ENCODE peak calls at places on chromosomes 12 and 14, in ten cellular contexts. One of them, this sample, is unnamed.

GRCh38 chr12:47547077-47547476 is 158.8 kb downstream of the RPAP3 start:
- DNase-seq in activated T-cell treated with anti-CD3 and anti-CD28 coated beads for 24 hours: no peak
- DNase-seq in IMR-90: peak; percentile 69
- DNase-seq in endothelial cell of umbilical vein: peak; percentile 69
- DNase-seq in Right ventricle myocardium superior: no peak
- DNase-seq in left ventricle myocardium inferior: no peak
- DNase-seq in GM12878: no peak
- DNase-seq in RPMI7951: peak; percentile 42
- DNase-seq in sigmoid colon: no peak
- DNase-seq in lower lobe of right lung: no peak
- DNase-seq in this sample: no peak

GRCh38 chr12:45268672-45269406 is 52.9 kb downstream of the ANO6 start:
- DNase-seq in activated T-cell treated with anti-CD3 and anti-CD28 coated beads for 24 hours: no peak
- DNase-seq in IMR-90: peak; percentile 82
- DNase-seq in endothelial cell of umbilical vein: peak; percentile 99
- DNase-seq in Right ventricle myocardium superior: peak; percentile 85
- DNase-seq in left ventricle myocardium inferior: peak; percentile 80
- DNase-seq in GM12878: no peak
- DNase-seq in RPMI7951: peak; percentile 87
- DNase-seq in sigmoid colon: peak; percentile 86
- DNase-seq in lower lobe of right lung: peak; percentile 68
- DNase-seq in this sample: peak; percentile 91

GRCh38 chr12:124581299-124581698 is 13.9 kb upstream of the NCOR2 start:
- DNase-seq in activated T-cell treated with anti-CD3 and anti-CD28 coated beads for 24 hours: no peak
- DNase-seq in IMR-90: no peak
- DNase-seq in endothelial cell of umbilical vein: peak; percentile 65
- DNase-seq in Right ventricle myocardium superior: no peak
- DNase-seq in left ventricle myocardium inferior: no peak
- DNase-seq in GM12878: no peak
- DNase-seq in RPMI7951: peak; percentile 49
- DNase-seq in sigmoid colon: no peak
- DNase-seq in lower lobe of right lung: no peak
- DNase-seq in this sample: no peak

GRCh38 chr12:52167578-52167977 is 24.2 kb downstream of the KRT80 start:
- DNase-seq in activated T-cell treated with anti-CD3 and anti-CD28 coated beads for 24 hours: no peak
- DNase-seq in IMR-90: no peak
- DNase-seq in endothelial cell of umbilical vein: no peak
- DNase-seq in Right ventricle myocardium superior: no peak
- DNase-seq in left ventricle myocardium inferior: no peak
- DNase-seq in GM12878: no peak
- DNase-seq in RPMI7951: no peak
- DNase-seq in sigmoid colon: no peak
- DNase-seq in lower lobe of right lung: no peak
- DNase-seq in this sample: no peak

GRCh38 chr14:104477117-104477623 is 102.4 kb upstream of the C14orf180 start:
- DNase-seq in activated T-cell treated with anti-CD3 and anti-CD28 coated beads for 24 hours: no peak
- DNase-seq in IMR-90: no peak
- DNase-seq in endothelial cell of umbilical vein: no peak
- DNase-seq in Right ventricle myocardium superior: no peak
- DNase-seq in left ventricle myocardium inferior: no peak
- DNase-seq in GM12878: no peak
- DNase-seq in RPMI7951: no peak
- DNase-seq in sigmoid colon: no peak
- DNase-seq in lower lobe of right lung: no peak
- DNase-seq in this sample: no peak

GRCh38 chr12:122584177-122584576 is 57.1 kb downstream of the KNTC1 start:
- DNase-seq in activated T-cell treated with anti-CD3 and anti-CD28 coated beads for 24 hours: no peak
- DNase-seq in IMR-90: no peak
- DNase-seq in endothelial cell of umbilical vein: no peak
- DNase-seq in Right ventricle myocardium superior: no peak
- DNase-seq in left ventricle myocardium inferior: no peak
- DNase-seq in GM12878: no peak
- DNase-seq in RPMI7951: no peak
- DNase-seq in sigmoid colon: no peak
- DNase-seq in lower lobe of right lung: no peak
- DNase-seq in this sample: no peak

GRCh38 chr12:52089491-52089890 is 10.0 kb downstream of the SMIM41 start:
- DNase-seq in activated T-cell treated with anti-CD3 and anti-CD28 coated beads for 24 hours: no peak
- DNase-seq in IMR-90: no peak
- DNase-seq in endothelial cell of umbilical vein: no peak
- DNase-seq in Right ventricle myocardium superior: no peak
- DNase-seq in left ventricle myocardium inferior: no peak
- DNase-seq in GM12878: no peak
- DNase-seq in RPMI7951: no peak
- DNase-seq in sigmoid colon: no peak
- DNase-seq in lower lobe of right lung: no peak
- DNase-seq in this sample: no peak

GRCh38 chr12:59916988-59917387 is 321.2 kb downstream of the SLC16A7 start:
- DNase-seq in activated T-cell treated with anti-CD3 and anti-CD28 coated beads for 24 hours: no peak
- DNase-seq in IMR-90: no peak
- DNase-seq in endothelial cell of umbilical vein: no peak
- DNase-seq in Right ventricle myocardium superior: no peak
- DNase-seq in left ventricle myocardium inferior: no peak
- DNase-seq in GM12878: no peak
- DNase-seq in RPMI7951: no peak
- DNase-seq in sigmoid colon: no peak
- DNase-seq in lower lobe of right lung: no peak
- DNase-seq in this sample: no peak

GRCh38 chr14:49586673-49587460 is 687 bp upstream of the RPS29 start:
- DNase-seq in activated T-cell treated with anti-CD3 and anti-CD28 coated beads for 24 hours: peak; percentile 44
- DNase-seq in IMR-90: peak; percentile 82
- DNase-seq in endothelial cell of umbilical vein: peak; percentile 87
- DNase-seq in Right ventricle myocardium superior: peak; percentile 50
- DNase-seq in left ventricle myocardium inferior: no peak
- DNase-seq in GM12878: peak; percentile 67
- DNase-seq in RPMI7951: peak; percentile 67
- DNase-seq in sigmoid colon: no peak
- DNase-seq in lower lobe of right lung: no peak
- DNase-seq in this sample: no peak

GRCh38 chr12:65673732-65674131 is 150.6 kb upstream of the HMGA2 start:
- DNase-seq in activated T-cell treated with anti-CD3 and anti-CD28 coated beads for 24 hours: no peak
- DNase-seq in IMR-90: peak; percentile 51
- DNase-seq in endothelial cell of umbilical vein: peak; percentile 50
- DNase-seq in Right ventricle myocardium superior: no peak
- DNase-seq in left ventricle myocardium inferior: no peak
- DNase-seq in GM12878: no peak
- DNase-seq in RPMI7951: peak; percentile 53
- DNase-seq in sigmoid colon: no peak
- DNase-seq in lower lobe of right lung: no peak
- DNase-seq in this sample: no peak

GRCh38 chr12:27382126-27382795 is 49.6 kb downstream of the BMAL2 start:
- DNase-seq in activated T-cell treated with anti-CD3 and anti-CD28 coated beads for 24 hours: no peak
- DNase-seq in IMR-90: no peak
- DNase-seq in endothelial cell of umbilical vein: no peak
- DNase-seq in Right ventricle myocardium superior: no peak
- DNase-seq in left ventricle myocardium inferior: no peak
- DNase-seq in GM12878: no peak
- DNase-seq in RPMI7951: no peak
- DNase-seq in sigmoid colon: no peak
- DNase-seq in lower lobe of right lung: no peak
- DNase-seq in this sample: no peak

GRCh38 chr12:116241157-116241772 is 36.2 kb downstream of the MED13L start:
- DNase-seq in activated T-cell treated with anti-CD3 and anti-CD28 coated beads for 24 hours: no peak
- DNase-seq in IMR-90: no peak
- DNase-seq in endothelial cell of umbilical vein: peak; percentile 26
- DNase-seq in Right ventricle myocardium superior: no peak
- DNase-seq in left ventricle myocardium inferior: no peak
- DNase-seq in GM12878: no peak
- DNase-seq in RPMI7951: no peak
- DNase-seq in sigmoid colon: no peak
- DNase-seq in lower lobe of right lung: no peak
- DNase-seq in this sample: no peak